ENCODE peak calls at places on chromosomes 3 and 15, in six cellular contexts. Z, D, O, A, N and Y are unnamed samples.

GRCh38 chr3:38739931-38740330 is 76.1 kb downstream of the SCN10A start:
- DNase-seq in A (no peak), O (no peak), D (no peak), N (no peak), Z (no peak), Y (no peak)

GRCh38 chr3:177833392-177833791 is 636.1 kb upstream of the TBL1XR1 start:
- DNase-seq in N (no peak), D (peak; percentile 85), A (no peak), O (no peak), Z (no peak), Y (no peak)

GRCh38 chr15:31158858-31159569 is 57.5 kb upstream of the TRPM1 start:
- DNase-seq in A (no peak), D (no peak), Z (no peak), O (no peak), N (no peak), Y (no peak)

GRCh38 chr3:16242177-16242576 is 22.6 kb downstream of the DPH3 start:
- DNase-seq in A (no peak), Z (no peak), D (no peak), O (no peak), N (no peak), Y (no peak)

GRCh38 chr15:60548101-60548500 is 69.2 kb upstream of the ICE2 start:
- DNase-seq in A (no peak), N (no peak), Z (no peak), D (no peak), O (no peak), Y (no peak)

GRCh38 chr15:62344806-62345539 is 179.9 kb upstream of the C2CD4B start:
- DNase-seq in D (no peak), O (no peak), Z (peak; percentile 2), A (peak; percentile 35), N (peak; percentile 61), Y (no peak)

GRCh38 chr15:66901336-66902100 is 163.9 kb upstream of the SMAD3 start:
- DNase-seq in O (no peak), D (no peak), A (no peak), N (no peak), Z (peak; percentile 20), Y (no peak)

GRCh38 chr3:184368804-184369183 is 7.3 kb downstream of the POLR2H start:
- DNase-seq in O (no peak), A (no peak), N (no peak), D (no peak), Z (peak; percentile 83), Y (peak; percentile 13)

GRCh38 chr3:184620101-184620798 is 58.7 kb downstream of the EPHB3 start:
- DNase-seq in D (no peak), Z (peak; percentile 25), A (no peak), O (no peak), N (no peak), Y (no peak)

GRCh38 chr3:59850352-59850870 is 800.6 kb upstream of the CFAP20DC start:
- DNase-seq in A (no peak), N (no peak), D (no peak), Z (no peak), O (no peak), Y (no peak)

GRCh38 chr3:39146083-39146501 is 7.3 kb downstream of the CSRNP1 start:
- DNase-seq in Z (no peak), A (no peak), O (no peak), N (no peak), D (no peak), Y (no peak)

GRCh38 chr15:75036269-75036668 is 12.9 kb downstream of the PPCDC start:
- DNase-seq in O (no peak), D (no peak), Z (no peak), N (no peak), A (no peak), Y (no peak)

GRCh38 chr3:164450276-164450905 is 627.9 kb downstream of the SI start:
- DNase-seq in A (no peak), N (no peak), Z (no peak), D (no peak), O (no peak), Y (no peak)

GRCh38 chr3:73571238-73571741 is 53.5 kb downstream of the PDZRN3 start:
- DNase-seq in Z (no peak), A (no peak), N (peak; percentile 21), O (no peak), D (no peak), Y (no peak)

GRCh38 chr3:49383387-49383786 is 25.2 kb upstream of the GPX1 start:
- DNase-seq in Z (no peak), O (no peak), N (no peak), A (no peak), D (no peak), Y (no peak)

GRCh38 chr15:48469681-48470080 is 138.5 kb downstream of the DUT start:
- DNase-seq in A (no peak), D (no peak), O (no peak), Z (no peak), N (no peak), Y (no peak)

GRCh38 chr15:93929375-93930094 is 301.8 kb upstream of the MCTP2 start:
- DNase-seq in O (no peak), N (no peak), Z (peak; percentile 89), A (no peak), D (no peak), Y (no peak)

GRCh38 chr15:99440029-99440428 is 125.8 kb upstream of the MEF2A start:
- DNase-seq in A (no peak), O (no peak), N (no peak), D (no peak), Z (no peak), Y (no peak)